ENCODE peak calls at places on chromosomes 12 and 14, in five cellular contexts. One of them, this sample, is unnamed.

GRCh38 chr14:105517096-105517495 is 9.3 kb upstream of the TMEM121 start:
- DNase-seq in G401: no peak
- DNase-seq in activated gamma-delta T cell treated with anti-CD3 and anti-CD28 coated beads, Interleukin-2, amount 50 U/mL, for 16 hours: no peak
- DNase-seq in HCT116: no peak
- DNase-seq in WERI-Rb-1: no peak
- DNase-seq in this sample: no peak

GRCh38 chr12:45713108-45713507 is 16.4 kb upstream of the ARID2 start:
- DNase-seq in WERI-Rb-1: no peak
- DNase-seq in HCT116: no peak
- DNase-seq in activated gamma-delta T cell treated with anti-CD3 and anti-CD28 coated beads, Interleukin-2, amount 50 U/mL, for 16 hours: no peak
- DNase-seq in G401: no peak
- DNase-seq in this sample: no peak

GRCh38 chr12:51942501-51943000 is 8.9 kb upstream of the ACVR1B start:
- DNase-seq in activated gamma-delta T cell treated with anti-CD3 and anti-CD28 coated beads, Interleukin-2, amount 50 U/mL, for 16 hours: no peak
- DNase-seq in HCT116: no peak
- DNase-seq in G401: no peak
- DNase-seq in WERI-Rb-1: no peak
- DNase-seq in this sample: no peak

GRCh38 chr14:71321556-71322315 is 414.5 kb downstream of the PCNX1 start:
- DNase-seq in HCT116: peak
- DNase-seq in WERI-Rb-1: peak
- DNase-seq in activated gamma-delta T cell treated with anti-CD3 and anti-CD28 coated beads, Interleukin-2, amount 50 U/mL, for 16 hours: no peak
- DNase-seq in G401: peak
- DNase-seq in this sample: peak

GRCh38 chr12:41963398-41963797 is 181.3 kb downstream of the GXYLT1 start:
- DNase-seq in G401: no peak
- DNase-seq in HCT116: no peak
- DNase-seq in activated gamma-delta T cell treated with anti-CD3 and anti-CD28 coated beads, Interleukin-2, amount 50 U/mL, for 16 hours: no peak
- DNase-seq in WERI-Rb-1: no peak
- DNase-seq in this sample: no peak

GRCh38 chr14:24847568-24847967 is 202.4 kb downstream of the STXBP6 start:
- DNase-seq in G401: no peak
- DNase-seq in activated gamma-delta T cell treated with anti-CD3 and anti-CD28 coated beads, Interleukin-2, amount 50 U/mL, for 16 hours: no peak
- DNase-seq in HCT116: no peak
- DNase-seq in WERI-Rb-1: no peak
- DNase-seq in this sample: no peak

GRCh38 chr12:79690156-79690605 is 583 bp downstream of the PAWR start:
- DNase-seq in G401: peak
- DNase-seq in HCT116: no peak
- DNase-seq in WERI-Rb-1: peak
- DNase-seq in activated gamma-delta T cell treated with anti-CD3 and anti-CD28 coated beads, Interleukin-2, amount 50 U/mL, for 16 hours: no peak
- DNase-seq in this sample: no peak

GRCh38 chr14:104549536-104550339 is 29.8 kb upstream of the C14orf180 start:
- DNase-seq in WERI-Rb-1: no peak
- DNase-seq in HCT116: no peak
- DNase-seq in G401: no peak
- DNase-seq in activated gamma-delta T cell treated with anti-CD3 and anti-CD28 coated beads, Interleukin-2, amount 50 U/mL, for 16 hours: no peak
- DNase-seq in this sample: no peak

GRCh38 chr12:109606261-109607028 is 32.9 kb downstream of the MVK start:
- DNase-seq in activated gamma-delta T cell treated with anti-CD3 and anti-CD28 coated beads, Interleukin-2, amount 50 U/mL, for 16 hours: no peak
- DNase-seq in HCT116: no peak
- DNase-seq in WERI-Rb-1: peak
- DNase-seq in G401: peak
- DNase-seq in this sample: no peak

GRCh38 chr14:24032727-24033418 is 18.9 kb upstream of the CARMIL3 start:
- DNase-seq in WERI-Rb-1: no peak
- DNase-seq in HCT116: no peak
- DNase-seq in G401: no peak
- DNase-seq in activated gamma-delta T cell treated with anti-CD3 and anti-CD28 coated beads, Interleukin-2, amount 50 U/mL, for 16 hours: no peak
- DNase-seq in this sample: peak

GRCh38 chr12:4250691-4251090 is 22.9 kb upstream of the CCND2 start:
- DNase-seq in WERI-Rb-1: no peak
- DNase-seq in HCT116: no peak
- DNase-seq in G401: no peak
- DNase-seq in activated gamma-delta T cell treated with anti-CD3 and anti-CD28 coated beads, Interleukin-2, amount 50 U/mL, for 16 hours: no peak
- DNase-seq in this sample: no peak

GRCh38 chr12:132174703-132175490 is 30.6 kb downstream of the NOC4L start:
- DNase-seq in G401: no peak
- DNase-seq in WERI-Rb-1: peak
- DNase-seq in activated gamma-delta T cell treated with anti-CD3 and anti-CD28 coated beads, Interleukin-2, amount 50 U/mL, for 16 hours: no peak
- DNase-seq in HCT116: no peak
- DNase-seq in this sample: no peak

This sample was measured in A549.